ENCODE peak calls at places on chromosomes 13 and 19, in nine cellular contexts. A is HAP-1, C is stomach, D is body of pancreas, O is PC-3, Z is IMR-90, E is suprapubic skin, Y is GM23338, U is adipocyte. L is an unnamed sample.

GRCh38 chr13:41811588-41812021 is 149.3 kb downstream of the VWA8 start:
- DNase-seq in A (no peak), C (no peak), D (no peak), O (peak; percentile 36), Z (no peak), E (no peak), Y (no peak), U (no peak), L (no peak)

GRCh38 chr19:47124937-47125668 is 5.5 kb upstream of the SAE1 start:
- DNase-seq in A (peak; percentile 62), C (no peak), D (peak; percentile 57), O (peak; percentile 86), Z (peak; percentile 78), E (no peak), Y (peak; percentile 96), U (peak; percentile 93), L (peak; percentile 53)

GRCh38 chr19:8138201-8138600 is 11.2 kb downstream of the FBN3 start:
- DNase-seq in A (no peak), C (no peak), D (no peak), O (no peak), Z (no peak), E (no peak), Y (no peak), U (no peak), L (no peak)

GRCh38 chr19:57566396-57567256 is 7.0 kb upstream of the ZNF550 start:
- DNase-seq in A (no peak), C (no peak), D (no peak), O (no peak), Z (peak; percentile 38), E (no peak), Y (peak; percentile 60), U (peak; percentile 32), L (no peak)

GRCh38 chr19:7294571-7295212 is 478 bp upstream of the INSR start:
- DNase-seq in A (peak; percentile 80), C (peak; percentile 74), D (peak; percentile 88), O (peak; percentile 48), Z (peak; percentile 16), E (peak; percentile 81), Y (peak; percentile 56), U (peak; percentile 68), L (no peak)

GRCh38 chr13:113935523-113935922 is 38.4 kb downstream of the C13orf46 start:
- DNase-seq in A (peak; percentile 29), C (no peak), D (no peak), O (no peak), Z (no peak), E (peak; percentile 40), Y (no peak), U (no peak), L (no peak)

GRCh38 chr19:5131031-5131865 is 162.3 kb downstream of the KDM4B start:
- DNase-seq in A (no peak), C (no peak), D (no peak), O (no peak), Z (no peak), E (no peak), Y (peak; percentile 34), U (no peak), L (no peak)

GRCh38 chr13:111143875-111144540 is 28.9 kb downstream of the ARHGEF7 start:
- DNase-seq in A (no peak), C (no peak), D (peak; percentile 8), O (no peak), Z (no peak), E (no peak), Y (no peak), U (peak; percentile 83), L (no peak)

GRCh38 chr13:30978981-30979956 is 46.8 kb downstream of the TEX26 start:
- DNase-seq in A (peak; percentile 85), C (peak; percentile 30), D (peak; percentile 19), O (peak; percentile 42), Z (no peak), E (no peak), Y (peak; percentile 95), U (no peak), L (no peak)

GRCh38 chr13:23644527-23644926 is 74.3 kb downstream of the TNFRSF19 start:
- DNase-seq in A (no peak), C (no peak), D (no peak), O (no peak), Z (peak; percentile 86), E (no peak), Y (no peak), U (peak; percentile 41), L (no peak)

GRCh38 chr13:94073006-94073744 is 406.3 kb downstream of the DCT start:
- DNase-seq in A (no peak), C (no peak), D (no peak), O (peak; percentile 43), Z (peak; percentile 91), E (no peak), Y (peak; percentile 14), U (peak; percentile 87), L (no peak)

GRCh38 chr19:49999371-50000010 is 25.7 kb downstream of the VRK3 start:
- DNase-seq in A (no peak), C (no peak), D (no peak), O (no peak), Z (no peak), E (no peak), Y (no peak), U (no peak), L (no peak)

GRCh38 chr19:28292822-28293500 is 920.0 kb downstream of the UQCRFS1 start:
- DNase-seq in A (no peak), C (no peak), D (no peak), O (no peak), Z (no peak), E (no peak), Y (peak; percentile 72), U (no peak), L (no peak)

GRCh38 chr13:40023608-40024577 is 368.4 kb downstream of the COG6 start:
- DNase-seq in A (no peak), C (no peak), D (no peak), O (no peak), Z (no peak), E (no peak), Y (no peak), U (no peak), L (no peak)

GRCh38 chr13:99813346-99814095 is 158.0 kb downstream of the ZIC5 start:
- DNase-seq in A (no peak), C (no peak), D (no peak), O (no peak), Z (no peak), E (no peak), Y (no peak), U (no peak), L (no peak)
- H3K4me1 ChIP-seq in A (no peaks in the 10 kb centered on the region), C (no peaks in the 10 kb centered on the region), D (peaks cover 9% of the 10 kb centered on the region), O (no peaks in the 10 kb centered on the region), Z (no peaks in the 10 kb centered on the region), E (no peaks in the 10 kb centered on the region), Y (peaks cover 2% of the 10 kb centered on the region), U (peaks cover 16% of the 10 kb centered on the region), L (peaks cover 10% of the 10 kb centered on the region)

GRCh38 chr19:41548047-41548446 is 27.9 kb upstream of the CEACAM21 start:
- DNase-seq in A (no peak), C (no peak), D (no peak), O (no peak), Z (no peak), E (no peak), Y (no peak), U (no peak), L (no peak)
- H3K4me1 ChIP-seq in A (no peaks in the 10 kb centered on the region), C (no peaks in the 10 kb centered on the region), D (no peaks in the 10 kb centered on the region), O (no peaks in the 10 kb centered on the region), Z (no peaks in the 10 kb centered on the region), E (peaks cover 7% of the 10 kb centered on the region), Y (peaks cover 28% of the 10 kb centered on the region), U (no peaks in the 10 kb centered on the region), L (peaks cover 52% of the 10 kb centered on the region)

GRCh38 chr19:38709119-38709518 is 35.2 kb downstream of the CAPN12 start:
- DNase-seq in A (no peak), C (no peak), D (no peak), O (no peak), Z (no peak), E (no peak), Y (no peak), U (no peak), L (no peak)

GRCh38 chr19:38711726-38712153 is 32.5 kb downstream of the CAPN12 start:
- DNase-seq in A (no peak), C (no peak), D (peak; percentile 55), O (no peak), Z (peak; percentile 97), E (no peak), Y (no peak), U (no peak), L (no peak)

GRCh38 chr19:38709671-38710415 is 34.4 kb downstream of the CAPN12 start:
- DNase-seq in A (no peak), C (no peak), D (no peak), O (no peak), Z (no peak), E (no peak), Y (no peak), U (no peak), L (no peak)

GRCh38 chr19:38710928-38711725 is 33.1 kb downstream of the CAPN12 start:
- DNase-seq in A (no peak), C (no peak), D (no peak), O (no peak), Z (no peak), E (no peak), Y (no peak), U (no peak), L (no peak)

DNA sequence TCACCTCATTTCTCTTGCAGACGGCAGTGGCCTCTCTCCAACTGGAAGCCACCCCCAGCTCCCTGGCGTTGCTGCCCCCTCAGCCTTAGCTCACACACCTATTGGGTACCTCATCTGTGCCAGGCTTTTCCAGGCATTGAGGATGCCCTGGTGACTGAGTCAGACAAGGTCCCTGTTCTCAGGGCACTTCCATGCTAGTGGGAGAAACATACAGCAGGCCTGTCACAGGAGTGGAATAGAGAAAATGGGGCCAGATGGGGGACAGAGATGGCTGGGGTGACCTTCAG is 33.9 kb downstream of the CAPN12 start:
- DNase-seq in A (no peak), C (no peak), D (no peak), O (no peak), Z (no peak), E (no peak), Y (no peak), U (no peak), L (no peak)
- H3K4me1 ChIP-seq in A (no peaks in the 10 kb centered on the region), C (peaks cover 87% of the 10 kb centered on the region), D (peaks cover 71% of the 10 kb centered on the region), O (peaks cover 22% of the 10 kb centered on the region), Z (peaks cover 45% of the 10 kb centered on the region), E (peaks cover 73% of the 10 kb centered on the region), Y (no peaks in the 10 kb centered on the region), U (peaks cover 34% of the 10 kb centered on the region), L (no peaks in the 10 kb centered on the region)

DNA sequence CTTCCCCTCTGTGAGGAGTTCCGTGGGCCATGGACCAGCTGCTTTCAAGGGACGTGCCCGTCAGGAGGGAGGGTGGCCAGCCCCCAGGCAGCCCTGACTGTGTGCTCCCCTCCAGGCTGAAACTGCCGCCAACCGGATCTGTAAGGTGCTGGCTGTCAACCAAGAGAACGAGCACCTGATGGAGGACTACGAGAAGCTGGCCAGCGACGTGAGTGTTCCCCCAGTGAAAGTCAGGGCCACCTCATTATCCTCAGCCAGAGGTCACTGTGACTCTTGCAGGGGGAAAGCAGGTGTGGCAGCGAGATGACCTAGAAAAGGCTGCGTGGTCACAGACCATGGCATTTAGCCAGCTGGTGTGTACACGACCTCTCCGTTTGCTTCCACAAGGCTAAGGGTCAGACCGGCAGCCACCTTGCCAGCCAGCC is 29.9 kb downstream of the CAPN12 start:
- DNase-seq in A (no peak), C (peak; percentile 83), D (peak; percentile 58), O (no peak), Z (no peak), E (no peak), Y (no peak), U (no peak), L (no peak)
- H3K4me1 ChIP-seq in A (no peaks in the 10 kb centered on the region), C (peaks cover 69% of the 10 kb centered on the region), D (peaks cover 76% of the 10 kb centered on the region), O (no peaks in the 10 kb centered on the region), Z (peaks cover 39% of the 10 kb centered on the region), E (peaks cover 58% of the 10 kb centered on the region), Y (no peaks in the 10 kb centered on the region), U (peaks cover 32% of the 10 kb centered on the region), L (no peaks in the 10 kb centered on the region)